ENCODE peak calls at places on chromosome 1, in ten cellular contexts. I is transverse colon, S is IMR-90, F is heart left ventricle, O is body of pancreas, P is endothelial cell of umbilical vein, G is A549, R is ovary, X is stomach, J is gastrocnemius medialis. Q is an unnamed sample.

GRCh38 chr1:119728007-119728406 is 16.3 kb downstream of the PHGDH start:
- DNase-seq in R (no peak), P (peak; percentile 52), F (no peak), I (no peak), X (no peak), G (no peak), S (no peak), O (no peak), J (no peak), Q (no peak)

GRCh38 chr1:70358921-70359564 is 4.5 kb upstream of the ANKRD13C start:
- DNase-seq in R (no peak), I (no peak), X (no peak), P (no peak), G (no peak), F (no peak), J (no peak), O (no peak), S (peak; percentile 46), Q (no peak)

GRCh38 chr1:210236840-210237409 is 4.3 kb downstream of the SERTAD4 start:
- DNase-seq in I (peak; percentile 35), O (peak; percentile 33), R (peak; percentile 71), J (no peak), P (peak; percentile 87), S (peak; percentile 24), X (no peak), F (peak; percentile 85), G (no peak), Q (peak; percentile 65)

GRCh38 chr1:47914218-47914937 is 82.8 kb downstream of the TRABD2B start:
- DNase-seq in I (no peak), X (no peak), R (no peak), G (no peak), S (no peak), J (no peak), F (no peak), O (no peak), P (no peak), Q (no peak)

GRCh38 chr1:88729297-88729696 is 45.2 kb downstream of the PKN2 start:
- DNase-seq in F (no peak), G (no peak), I (no peak), R (no peak), S (no peak), O (no peak), X (no peak), P (no peak), J (no peak), Q (no peak)

GRCh38 chr1:61050541-61051454 is 31.6 kb upstream of the NFIA start:
- DNase-seq in R (peak; percentile 80), J (no peak), X (peak; percentile 49), O (peak; percentile 50), P (peak; percentile 40), F (peak; percentile 81), G (peak; percentile 28), I (peak; percentile 59), S (no peak), Q (peak; percentile 38)

GRCh38 chr1:210687582-210688279 is 359.0 kb downstream of the HHAT start:
- DNase-seq in J (no peak), F (no peak), I (no peak), P (no peak), S (peak; percentile 12), R (no peak), O (no peak), G (peak; percentile 25), X (no peak), Q (no peak)

GRCh38 chr1:23799570-23800395 is 771 bp downstream of the GALE start:
- DNase-seq in P (peak; percentile 85), J (no peak), I (peak; percentile 88), G (peak; percentile 86), O (peak; percentile 76), S (peak; percentile 56), F (peak; percentile 63), X (peak; percentile 93), R (peak; percentile 67), Q (peak; percentile 41)

GRCh38 chr1:87151500-87152421 is 176.9 kb upstream of the LMO4 start:
- DNase-seq in S (peak; percentile 58), G (no peak), P (peak; percentile 64), F (peak; percentile 76), X (peak; percentile 49), R (peak; percentile 71), O (peak; percentile 48), J (peak; percentile 32), I (peak; percentile 62), Q (peak; percentile 8)

GRCh38 chr1:162993866-162994265 is 75.3 kb upstream of the RGS4 start:
- DNase-seq in R (no peak), I (no peak), G (no peak), O (no peak), P (no peak), X (no peak), J (no peak), F (no peak), S (no peak), Q (no peak)

GRCh38 chr1:245807306-245807705 is 652.5 kb downstream of the KIF26B start:
- DNase-seq in G (no peak), R (no peak), J (no peak), S (no peak), X (no peak), I (no peak), O (peak; percentile 10), F (no peak), P (no peak), Q (no peak)

GRCh38 chr1:220363196-220363831 is 91.1 kb upstream of the RAB3GAP2 start:
- DNase-seq in G (no peak), J (no peak), O (no peak), F (no peak), S (no peak), R (no peak), I (no peak), P (no peak), X (no peak), Q (no peak)

GRCh38 chr1:243642936-243643335 is 207.1 kb downstream of the AKT3 start:
- DNase-seq in O (no peak), I (no peak), X (no peak), R (no peak), P (peak; percentile 67), S (peak; percentile 78), J (no peak), F (no peak), G (no peak), Q (no peak)

GRCh38 chr1:15153184-15153841 is at the start of gene TMEM51:
- DNase-seq in X (peak; percentile 87), R (peak; percentile 87), J (no peak), G (peak; percentile 46), F (peak; percentile 85), I (peak; percentile 87), S (peak; percentile 64), P (peak; percentile 79), O (peak; percentile 89), Q (peak; percentile 74)
- TF ChIP-seq POLR2A in X (no peak), R (peak; percentile 67), J (peak; percentile 21), G (no peak), F (peak; percentile 37), I (peak; percentile 62), S (no peak), P (peak; percentile 63), O (peak; percentile 92), Q (peak; percentile 88)

GRCh38 chr1:167775178-167775577 is 53.4 kb downstream of the MPZL1 start:
- DNase-seq in O (no peak), G (no peak), F (no peak), S (peak; percentile 77), J (no peak), R (no peak), P (peak; percentile 78), I (no peak), X (no peak), Q (no peak)
- H3K9me3 ChIP-seq in O (no peaks in the 10 kb centered on the region), G (no peaks in the 10 kb centered on the region), F (no peaks in the 10 kb centered on the region), S (no peaks in the 10 kb centered on the region), J (no peaks in the 10 kb centered on the region), R (no peaks in the 10 kb centered on the region), P (no peaks in the 10 kb centered on the region), I (no peaks in the 10 kb centered on the region), X (no peaks in the 10 kb centered on the region), Q (no peaks in the 10 kb centered on the region)

DNA sequence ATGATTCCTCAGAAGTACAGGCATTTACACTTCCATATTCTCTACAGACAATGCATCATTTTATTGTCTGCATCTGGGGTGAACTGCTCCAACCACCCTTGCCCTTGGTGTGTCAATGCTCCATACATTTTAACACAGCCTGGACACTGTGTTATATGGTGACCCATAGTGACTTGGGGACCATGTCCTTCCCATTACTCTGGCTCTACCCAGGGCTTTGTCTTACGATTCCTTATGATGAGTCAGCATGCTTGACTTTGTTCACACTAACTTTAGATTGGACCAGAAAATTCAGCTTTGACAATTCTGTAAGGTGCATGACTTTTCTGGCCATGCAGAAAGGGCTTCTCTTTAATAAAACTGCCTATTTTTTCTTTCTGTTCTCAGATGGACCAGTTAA is 6.8 kb upstream of the OVAAL start:
- DNase-seq in O (no peak), S (no peak), R (no peak), P (no peak), I (no peak), X (no peak), F (no peak), J (no peak), G (no peak), Q (no peak)
- TF ChIP-seq POLR2A in O (no peak), S (no peak), R (no peak), P (no peak), I (no peak), X (no peak), F (no peak), J (no peak), G (no peak), Q (no peak)

GRCh38 chr1:2837823-2838222 is 36.3 kb upstream of the TTC34 start:
- DNase-seq in X (no peak), R (no peak), P (no peak), I (no peak), J (no peak), S (no peak), O (no peak), F (no peak), G (no peak), Q (no peak)

GRCh38 chr1:2834741-2835564 is 33.5 kb upstream of the TTC34 start:
- DNase-seq in R (no peak), S (no peak), J (no peak), G (no peak), O (no peak), P (no peak), I (no peak), X (no peak), F (no peak), Q (no peak)

GRCh38 chr1:2837316-2837715 is 35.8 kb upstream of the TTC34 start:
- DNase-seq in R (no peak), I (no peak), X (no peak), G (no peak), J (no peak), S (no peak), O (no peak), F (no peak), P (no peak), Q (no peak)

GRCh38 chr1:2835650-2836159 is 34.2 kb upstream of the TTC34 start:
- DNase-seq in G (no peak), X (no peak), R (no peak), F (no peak), P (no peak), I (no peak), O (no peak), S (no peak), J (no peak), Q (no peak)

DNA sequence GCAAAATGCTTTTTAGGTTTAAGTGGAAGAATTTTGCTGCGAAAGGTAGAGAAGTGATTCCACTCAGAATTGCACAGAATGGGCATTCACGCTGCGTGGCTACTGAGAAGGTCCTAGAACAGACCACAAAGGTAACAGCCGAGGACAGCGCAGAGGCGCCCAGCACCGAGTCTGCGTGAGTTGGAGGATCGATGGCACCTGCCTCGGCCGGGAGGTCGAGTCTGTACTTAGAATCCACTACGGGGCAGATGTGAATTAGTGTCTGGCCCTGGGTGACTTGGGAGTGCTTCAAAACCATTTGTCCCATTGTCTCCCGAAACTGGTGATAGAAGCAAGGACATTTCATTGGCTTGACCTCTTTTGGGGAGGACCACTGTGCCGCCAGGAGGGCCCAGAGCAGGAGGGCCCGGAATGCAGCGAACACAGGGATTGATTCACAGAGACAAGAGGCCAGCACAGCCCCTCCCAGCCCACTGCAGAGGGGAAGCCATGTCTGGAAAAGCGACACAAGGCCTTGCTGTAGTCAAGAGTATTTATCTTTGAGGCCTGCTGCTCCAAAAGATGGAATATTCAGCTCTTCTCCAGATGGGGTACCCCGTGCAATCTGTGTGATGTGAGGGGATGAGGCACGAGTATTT is 35.0 kb upstream of the TTC34 start:
- DNase-seq in F (no peak), R (no peak), O (no peak), X (no peak), G (no peak), J (no peak), S (no peak), I (no peak), P (no peak), Q (no peak)
- H3K9me3 ChIP-seq in F (no peaks in the 10 kb centered on the region), R (no peaks in the 10 kb centered on the region), O (no peaks in the 10 kb centered on the region), X (peaks cover 27% of the 10 kb centered on the region), G (no peaks in the 10 kb centered on the region), J (no peaks in the 10 kb centered on the region), S (peaks cover 54% of the 10 kb centered on the region), I (no peaks in the 10 kb centered on the region), P (peaks cover 2% of the 10 kb centered on the region), Q (no peaks in the 10 kb centered on the region)

Q was measured in prostate gland.